ENCODE peak calls at places on chromosomes 7 and 10, in seven cellular contexts. One of them, this sample, is unnamed.

GRCh38 chr10:73094249-73094850 is 2.3 kb downstream of the P4HA1 start:
- DNase-seq in heart left ventricle: no peak
- DNase-seq in GM23248: peak; percentile 52
- DNase-seq in IMR-90: peak; percentile 19
- DNase-seq in left ventricle myocardium inferior: no peak
- DNase-seq in MM.1S: no peak
- DNase-seq in A549: no peak
- DNase-seq in this sample: no peak

GRCh38 chr7:92655346-92655884 is 65.2 kb upstream of the FAM133B start:
- DNase-seq in IMR-90: no peak
- DNase-seq in heart left ventricle: no peak
- DNase-seq in GM23248: no peak
- DNase-seq in A549: no peak
- DNase-seq in MM.1S: no peak
- DNase-seq in left ventricle myocardium inferior: no peak
- DNase-seq in this sample: no peak

GRCh38 chr7:46549892-46550639 is 629.0 kb upstream of the IGFBP3 start:
- DNase-seq in heart left ventricle: no peak
- DNase-seq in GM23248: no peak
- DNase-seq in MM.1S: no peak
- DNase-seq in IMR-90: no peak
- DNase-seq in left ventricle myocardium inferior: no peak
- DNase-seq in A549: no peak
- DNase-seq in this sample: no peak

GRCh38 chr7:97623333-97623732 is 108.6 kb upstream of the TAC1 start:
- DNase-seq in GM23248: no peak
- DNase-seq in A549: no peak
- DNase-seq in heart left ventricle: no peak
- DNase-seq in MM.1S: no peak
- DNase-seq in IMR-90: no peak
- DNase-seq in left ventricle myocardium inferior: no peak
- DNase-seq in this sample: no peak

GRCh38 chr7:91243591-91244368 is 20.5 kb upstream of the FZD1 start:
- DNase-seq in MM.1S: no peak
- DNase-seq in GM23248: peak; percentile 56
- DNase-seq in IMR-90: peak; percentile 59
- DNase-seq in A549: no peak
- DNase-seq in heart left ventricle: no peak
- DNase-seq in left ventricle myocardium inferior: no peak
- DNase-seq in this sample: no peak

GRCh38 chr10:78470267-78471103 is 436.8 kb downstream of the RPS24 start:
- DNase-seq in heart left ventricle: no peak
- DNase-seq in A549: no peak
- DNase-seq in left ventricle myocardium inferior: no peak
- DNase-seq in IMR-90: peak; percentile 18
- DNase-seq in GM23248: no peak
- DNase-seq in MM.1S: no peak
- DNase-seq in this sample: no peak

GRCh38 chr7:158325530-158326381 is 261.9 kb downstream of the PTPRN2 start:
- DNase-seq in left ventricle myocardium inferior: no peak
- DNase-seq in heart left ventricle: no peak
- DNase-seq in A549: no peak
- DNase-seq in IMR-90: no peak
- DNase-seq in MM.1S: peak; percentile 33
- DNase-seq in GM23248: no peak
- DNase-seq in this sample: peak; percentile 27

GRCh38 chr7:33334349-33334748 is 205.0 kb downstream of the BBS9 start:
- DNase-seq in heart left ventricle: no peak
- DNase-seq in IMR-90: peak; percentile 13
- DNase-seq in A549: no peak
- DNase-seq in left ventricle myocardium inferior: no peak
- DNase-seq in GM23248: peak; percentile 22
- DNase-seq in MM.1S: no peak
- DNase-seq in this sample: no peak

GRCh38 chr10:112811741-112812551 is 138.1 kb upstream of the TCF7L2 start:
- DNase-seq in MM.1S: no peak
- DNase-seq in A549: peak; percentile 97
- DNase-seq in IMR-90: peak; percentile 94
- DNase-seq in GM23248: peak; percentile 94
- DNase-seq in heart left ventricle: no peak
- DNase-seq in left ventricle myocardium inferior: no peak
- DNase-seq in this sample: peak; percentile 88

GRCh38 chr7:135789956-135790355 is 41.3 kb upstream of the FAM180A start:
- DNase-seq in MM.1S: no peak
- DNase-seq in heart left ventricle: no peak
- DNase-seq in IMR-90: no peak
- DNase-seq in left ventricle myocardium inferior: no peak
- DNase-seq in GM23248: peak; percentile 23
- DNase-seq in A549: no peak
- DNase-seq in this sample: no peak

GRCh38 chr10:62437696-62438095 is 63.5 kb downstream of the ZNF365 start:
- DNase-seq in IMR-90: peak; percentile 82
- DNase-seq in left ventricle myocardium inferior: no peak
- DNase-seq in A549: peak; percentile 40
- DNase-seq in MM.1S: peak; percentile 70
- DNase-seq in heart left ventricle: no peak
- DNase-seq in GM23248: peak; percentile 80
- DNase-seq in this sample: peak; percentile 12

GRCh38 chr10:102152545-102152890 is 329 bp downstream of the NOLC1 start:
- DNase-seq in heart left ventricle: no peak
- DNase-seq in A549: no peak
- DNase-seq in IMR-90: peak; percentile 14
- DNase-seq in left ventricle myocardium inferior: no peak
- DNase-seq in MM.1S: no peak
- DNase-seq in GM23248: peak; percentile 71
- DNase-seq in this sample: peak; percentile 49

GRCh38 chr10:115001506-115002381 is 63.7 kb downstream of the TRUB1 start:
- DNase-seq in A549: no peak
- DNase-seq in IMR-90: peak; percentile 17
- DNase-seq in left ventricle myocardium inferior: no peak
- DNase-seq in GM23248: peak; percentile 65
- DNase-seq in heart left ventricle: no peak
- DNase-seq in MM.1S: peak; percentile 73
- DNase-seq in this sample: peak; percentile 13

GRCh38 chr7:36514289-36515243 is 124.9 kb downstream of the ANLN start:
- DNase-seq in IMR-90: no peak
- DNase-seq in left ventricle myocardium inferior: no peak
- DNase-seq in GM23248: no peak
- DNase-seq in MM.1S: no peak
- DNase-seq in heart left ventricle: no peak
- DNase-seq in A549: no peak
- DNase-seq in this sample: no peak

GRCh38 chr7:4798706-4799235 is 23.3 kb downstream of the AP5Z1 start:
- DNase-seq in MM.1S: no peak
- DNase-seq in left ventricle myocardium inferior: no peak
- DNase-seq in heart left ventricle: no peak
- DNase-seq in GM23248: no peak
- DNase-seq in IMR-90: no peak
- DNase-seq in A549: no peak
- DNase-seq in this sample: no peak

GRCh38 chr10:121891103-121891502 is 36.7 kb downstream of the ATE1 start:
- DNase-seq in left ventricle myocardium inferior: no peak
- DNase-seq in MM.1S: no peak
- DNase-seq in GM23248: no peak
- DNase-seq in A549: no peak
- DNase-seq in heart left ventricle: no peak
- DNase-seq in IMR-90: no peak
- DNase-seq in this sample: no peak

GRCh38 chr10:70163448-70163847 is 6.9 kb downstream of the SAR1A start:
- DNase-seq in IMR-90: no peak
- DNase-seq in heart left ventricle: no peak
- DNase-seq in MM.1S: no peak
- DNase-seq in GM23248: no peak
- DNase-seq in left ventricle myocardium inferior: no peak
- DNase-seq in A549: no peak
- DNase-seq in this sample: no peak
- H3K4me1 ChIP-seq in IMR-90: peaks cover 12% of the 10 kb centered on the region
- H3K4me1 ChIP-seq in heart left ventricle: peaks cover 40% of the 10 kb centered on the region
- H3K4me1 ChIP-seq in MM.1S: peaks cover 28% of the 10 kb centered on the region
- H3K4me1 ChIP-seq in GM23248: peaks cover 50% of the 10 kb centered on the region
- H3K4me1 ChIP-seq in left ventricle myocardium inferior: peaks cover 79% of the 10 kb centered on the region
- H3K4me1 ChIP-seq in A549: peaks cover 43% of the 10 kb centered on the region
- H3K4me1 ChIP-seq in this sample: peaks cover 2% of the 10 kb centered on the region

GRCh38 chr7:137976700-137977099 is 25.2 kb downstream of the CREB3L2 start:
- DNase-seq in A549: no peak
- DNase-seq in left ventricle myocardium inferior: no peak
- DNase-seq in heart left ventricle: no peak
- DNase-seq in MM.1S: no peak
- DNase-seq in GM23248: peak; percentile 54
- DNase-seq in IMR-90: no peak
- DNase-seq in this sample: no peak

GRCh38 chr7:137977173-137977572 is 24.7 kb downstream of the CREB3L2 start:
- DNase-seq in MM.1S: no peak
- DNase-seq in A549: no peak
- DNase-seq in IMR-90: no peak
- DNase-seq in GM23248: peak; percentile 76
- DNase-seq in heart left ventricle: no peak
- DNase-seq in left ventricle myocardium inferior: no peak
- DNase-seq in this sample: no peak

GRCh38 chr7:137978464-137979237 is 23.2 kb downstream of the CREB3L2 start:
- DNase-seq in GM23248: peak; percentile 98
- DNase-seq in heart left ventricle: peak; percentile 80
- DNase-seq in IMR-90: peak; percentile 100
- DNase-seq in MM.1S: no peak
- DNase-seq in left ventricle myocardium inferior: peak; percentile 52
- DNase-seq in A549: peak; percentile 72
- DNase-seq in this sample: peak; percentile 43

GRCh38 chr7:137975223-137975622 is 26.7 kb downstream of the CREB3L2 start:
- DNase-seq in A549: no peak
- DNase-seq in left ventricle myocardium inferior: peak; percentile 59
- DNase-seq in IMR-90: peak; percentile 85
- DNase-seq in heart left ventricle: peak; percentile 57
- DNase-seq in GM23248: peak; percentile 92
- DNase-seq in MM.1S: no peak
- DNase-seq in this sample: no peak

DNA sequence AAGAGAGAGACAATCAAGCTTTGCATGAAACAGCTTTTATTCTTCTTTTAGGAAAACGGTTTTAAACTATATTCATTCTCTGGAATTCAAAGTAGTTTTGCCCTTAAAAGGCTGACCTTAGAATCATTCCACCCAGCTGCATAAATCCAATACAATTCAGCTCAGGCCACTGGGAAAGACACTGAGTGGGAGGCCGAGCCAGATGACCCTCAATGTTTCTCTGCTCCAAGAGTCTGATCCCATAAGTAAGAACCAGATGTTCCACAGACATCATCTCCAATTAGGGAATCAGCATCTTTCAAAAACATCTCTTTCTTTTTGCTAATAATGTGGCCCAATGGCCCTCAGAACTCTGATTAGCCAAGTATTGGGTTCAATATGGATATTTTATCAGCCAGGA is 26.1 kb downstream of the CREB3L2 start:
- DNase-seq in A549: no peak
- DNase-seq in GM23248: peak; percentile 53
- DNase-seq in heart left ventricle: peak; percentile 47
- DNase-seq in MM.1S: no peak
- DNase-seq in left ventricle myocardium inferior: peak; percentile 47
- DNase-seq in IMR-90: peak; percentile 70
- DNase-seq in this sample: no peak
- H3K4me1 ChIP-seq in A549: peaks cover 54% of the 10 kb centered on the region
- H3K4me1 ChIP-seq in GM23248: peaks cover 81% of the 10 kb centered on the region
- H3K4me1 ChIP-seq in heart left ventricle: peaks cover 45% of the 10 kb centered on the region
- H3K4me1 ChIP-seq in MM.1S: peaks cover 12% of the 10 kb centered on the region
- H3K4me1 ChIP-seq in left ventricle myocardium inferior: peaks cover 82% of the 10 kb centered on the region
- H3K4me1 ChIP-seq in IMR-90: peaks cover 36% of the 10 kb centered on the region
- H3K4me1 ChIP-seq in this sample: peaks cover 12% of the 10 kb centered on the region

GRCh38 chr7:664402-664775 is 62.1 kb upstream of the DNAAF5 start:
- DNase-seq in GM23248: no peak
- DNase-seq in MM.1S: no peak
- DNase-seq in heart left ventricle: no peak
- DNase-seq in IMR-90: no peak
- DNase-seq in left ventricle myocardium inferior: no peak
- DNase-seq in A549: no peak
- DNase-seq in this sample: no peak
- H3K4me1 ChIP-seq in GM23248: peaks cover 11% of the 10 kb centered on the region
- H3K4me1 ChIP-seq in MM.1S: no peaks in the 10 kb centered on the region
- H3K4me1 ChIP-seq in heart left ventricle: peaks cover 40% of the 10 kb centered on the region
- H3K4me1 ChIP-seq in IMR-90: peaks cover 16% of the 10 kb centered on the region
- H3K4me1 ChIP-seq in left ventricle myocardium inferior: peaks cover 55% of the 10 kb centered on the region
- H3K4me1 ChIP-seq in A549: no peaks in the 10 kb centered on the region
- H3K4me1 ChIP-seq in this sample: peaks cover 4% of the 10 kb centered on the region

GRCh38 chr7:130365093-130365492 is 15.2 kb upstream of the CPA1 start:
- DNase-seq in heart left ventricle: no peak
- DNase-seq in left ventricle myocardium inferior: no peak
- DNase-seq in GM23248: no peak
- DNase-seq in IMR-90: no peak
- DNase-seq in MM.1S: no peak
- DNase-seq in A549: no peak
- DNase-seq in this sample: peak; percentile 96

GRCh38 chr7:130365511-130366441 is 14.5 kb upstream of the CPA1 start:
- DNase-seq in A549: no peak
- DNase-seq in heart left ventricle: no peak
- DNase-seq in MM.1S: no peak
- DNase-seq in GM23248: peak; percentile 88
- DNase-seq in left ventricle myocardium inferior: no peak
- DNase-seq in IMR-90: peak; percentile 94
- DNase-seq in this sample: peak; percentile 100

GRCh38 chr7:130367836-130368235 is 12.5 kb upstream of the CPA1 start:
- DNase-seq in A549: no peak
- DNase-seq in GM23248: no peak
- DNase-seq in MM.1S: no peak
- DNase-seq in left ventricle myocardium inferior: no peak
- DNase-seq in heart left ventricle: no peak
- DNase-seq in IMR-90: no peak
- DNase-seq in this sample: no peak

GRCh38 chr7:130367088-130367755 is 13.1 kb upstream of the CPA1 start:
- DNase-seq in IMR-90: no peak
- DNase-seq in heart left ventricle: no peak
- DNase-seq in A549: no peak
- DNase-seq in MM.1S: no peak
- DNase-seq in left ventricle myocardium inferior: no peak
- DNase-seq in GM23248: no peak
- DNase-seq in this sample: peak; percentile 49

DNA sequence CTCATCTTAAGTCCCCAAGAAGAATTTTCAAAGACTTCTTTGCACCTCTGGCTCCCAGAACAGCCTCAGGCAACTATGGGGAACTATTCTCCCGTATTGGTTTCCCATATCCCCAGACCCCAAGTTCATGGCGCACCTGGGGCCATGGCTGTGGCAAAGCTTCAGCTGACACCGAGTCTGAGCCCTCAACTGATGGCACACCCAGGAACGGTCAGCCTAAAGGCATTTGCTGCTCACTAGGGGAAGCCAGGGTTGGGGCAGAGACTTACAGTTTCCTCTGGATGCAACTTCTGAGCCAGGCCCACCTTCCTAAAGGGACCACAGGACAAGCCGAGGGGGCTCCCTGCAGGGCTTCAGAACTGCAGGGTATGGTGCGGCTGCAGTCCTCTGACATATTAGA is 13.7 kb upstream of the CPA1 start:
- DNase-seq in heart left ventricle: no peak
- DNase-seq in GM23248: peak; percentile 64
- DNase-seq in MM.1S: no peak
- DNase-seq in left ventricle myocardium inferior: no peak
- DNase-seq in IMR-90: peak; percentile 42
- DNase-seq in A549: no peak
- DNase-seq in this sample: peak; percentile 70
- H3K4me1 ChIP-seq in heart left ventricle: no peaks in the 10 kb centered on the region
- H3K4me1 ChIP-seq in GM23248: peaks cover 73% of the 10 kb centered on the region
- H3K4me1 ChIP-seq in MM.1S: no peaks in the 10 kb centered on the region
- H3K4me1 ChIP-seq in left ventricle myocardium inferior: peaks cover 22% of the 10 kb centered on the region
- H3K4me1 ChIP-seq in IMR-90: peaks cover 49% of the 10 kb centered on the region
- H3K4me1 ChIP-seq in A549: peaks cover 30% of the 10 kb centered on the region
- H3K4me1 ChIP-seq in this sample: peaks cover 66% of the 10 kb centered on the region

GRCh38 chr10:11880169-11881027 is 57.2 kb downstream of the PROSER2 start:
- DNase-seq in heart left ventricle: no peak
- DNase-seq in IMR-90: no peak
- DNase-seq in MM.1S: no peak
- DNase-seq in left ventricle myocardium inferior: no peak
- DNase-seq in A549: no peak
- DNase-seq in GM23248: no peak
- DNase-seq in this sample: no peak
- H3K4me1 ChIP-seq in heart left ventricle: peaks cover 6% of the 10 kb centered on the region
- H3K4me1 ChIP-seq in IMR-90: peaks cover 14% of the 10 kb centered on the region
- H3K4me1 ChIP-seq in MM.1S: no peaks in the 10 kb centered on the region
- H3K4me1 ChIP-seq in left ventricle myocardium inferior: peaks cover 11% of the 10 kb centered on the region
- H3K4me1 ChIP-seq in A549: peaks cover 42% of the 10 kb centered on the region
- H3K4me1 ChIP-seq in GM23248: peaks cover 22% of the 10 kb centered on the region
- H3K4me1 ChIP-seq in this sample: peaks cover 14% of the 10 kb centered on the region